ENCODE peak calls at places on chromosomes 6 and 20, in four cellular contexts. G, Y, F and N are unnamed samples.

GRCh38 chr6:47413752-47414516 is 63.7 kb upstream of the CD2AP start:
- DNase-seq in Y (peak), G (peak), F (peak), N (peak)

GRCh38 chr20:12358006-12358654 is 440.4 kb downstream of the BTBD3 start:
- DNase-seq in F (no peak), Y (no peak), G (no peak), N (no peak)

GRCh38 chr6:40713002-40713719 is 126.0 kb upstream of the LRFN2 start:
- DNase-seq in G (no peak), Y (peak), F (no peak), N (no peak)

GRCh38 chr6:165847407-165848098 is 184.5 kb upstream of the PDE10A start:
- DNase-seq in Y (no peak), F (no peak), G (no peak), N (no peak)

GRCh38 chr6:157461000-157461915 is 80.3 kb downstream of the ZDHHC14 start:
- DNase-seq in Y (no peak), F (no peak), G (no peak), N (peak)

GRCh38 chr6:157762636-157763035 is 60.4 kb upstream of the SNX9 start:
- DNase-seq in Y (peak), G (no peak), F (no peak), N (no peak)

GRCh38 chr6:2744206-2744771 is 6.4 kb downstream of the MYLK4 start:
- DNase-seq in F (no peak), Y (peak), G (no peak), N (no peak)

GRCh38 chr6:37077459-37078296 is 72.2 kb downstream of the FGD2 start:
- DNase-seq in G (no peak), F (peak), Y (peak), N (peak)

GRCh38 chr6:63640062-63640461 is 4.5 kb downstream of the PHF3 start:
- DNase-seq in F (no peak), G (no peak), Y (peak), N (no peak)

GRCh38 chr20:41617059-41617921 is 887 bp downstream of the CHD6 start:
- DNase-seq in G (peak), Y (peak), F (no peak), N (peak)